ENCODE peak calls at places on chromosomes 2 and 18, in five cellular contexts. L is hippocampal formation; N is activated CD4-positive, alpha-beta T cell treated with anti-CD3 and anti-CD28 coated beads, Interleukin-2, amount 50 U/mL, for 1 hour; H is brain microvascular endothelial cell; D is ACHN. S is an unnamed sample.

GRCh38 chr18:74496508-74497307 is 545 bp downstream of the CNDP2 start:
- DNase-seq in L (no peak), N (peak), H (peak), D (peak), S (peak)

GRCh38 chr2:109269956-109270757 is 141.2 kb downstream of the SH3RF3 start:
- DNase-seq in L (no peak), N (no peak), H (no peak), D (no peak), S (no peak)

GRCh38 chr2:47402555-47402804 is 476 bp upstream of the MSH2 start:
- DNase-seq in L (peak), N (no peak), H (peak), D (peak), S (peak)

GRCh38 chr2:113979172-113980128 is 89.6 kb downstream of the ACTR3 start:
- DNase-seq in L (no peak), N (peak), H (no peak), D (no peak), S (no peak)

GRCh38 chr2:63300835-63301234 is 250.2 kb downstream of the OTX1 start:
- DNase-seq in L (no peak), N (no peak), H (no peak), D (no peak), S (peak)

GRCh38 chr18:30694773-30695172 is 347.8 kb downstream of the DSC3 start:
- DNase-seq in L (no peak), N (no peak), H (no peak), D (no peak), S (no peak)

GRCh38 chr2:64586883-64587481 is 62.9 kb downstream of the AFTPH start:
- DNase-seq in L (peak), N (no peak), H (peak), D (peak), S (peak)

GRCh38 chr2:18913512-18913911 is 324.1 kb upstream of the NT5C1B start:
- DNase-seq in L (no peak), N (no peak), H (no peak), D (no peak), S (no peak)

GRCh38 chr18:50306944-50307343 is 19.5 kb upstream of the CXXC1 start:
- DNase-seq in L (no peak), N (no peak), H (no peak), D (no peak), S (peak)

GRCh38 chr18:5488844-5489243 is 55.0 kb downstream of the EPB41L3 start:
- DNase-seq in L (no peak), N (no peak), H (peak), D (no peak), S (peak)

GRCh38 chr2:196330645-196331044 is 159.3 kb upstream of the STK17B start:
- DNase-seq in L (no peak), N (no peak), H (no peak), D (no peak), S (no peak)

GRCh38 chr2:232568161-232568560 is 17.7 kb downstream of the EIF4E2 start:
- DNase-seq in L (no peak), N (no peak), H (peak), D (peak), S (peak)

GRCh38 chr2:228646061-228646460 is 464.6 kb upstream of the SPHKAP start:
- DNase-seq in L (no peak), N (no peak), H (no peak), D (no peak), S (peak)

GRCh38 chr2:217520361-217521010 is 482.3 kb downstream of the TNS1 start:
- DNase-seq in L (no peak), N (no peak), H (no peak), D (no peak), S (peak)

GRCh38 chr2:108630567-108631405 is 88.5 kb upstream of the RANBP2 start:
- DNase-seq in L (no peak), N (no peak), H (no peak), D (no peak), S (peak)

GRCh38 chr2:180524458-180524857 is 455.9 kb upstream of the UBE2E3 start:
- DNase-seq in L (no peak), N (no peak), H (peak), D (no peak), S (peak)

GRCh38 chr2:101125374-101125773 is 25.8 kb downstream of the TBC1D8 start:
- DNase-seq in L (no peak), N (no peak), H (no peak), D (peak), S (peak)

GRCh38 chr18:32714571-32715148 is 58.2 kb downstream of the KLHL14 start:
- DNase-seq in L (peak), N (no peak), H (peak), D (peak), S (peak)

GRCh38 chr18:58559427-58560186 is 69.3 kb downstream of the ALPK2 start:
- DNase-seq in L (no peak), N (no peak), H (peak), D (no peak), S (peak)

GRCh38 chr2:126664639-126665038 is 8.7 kb downstream of the GYPC start:
- DNase-seq in L (no peak), N (no peak), H (no peak), D (no peak), S (no peak)

GRCh38 chr2:109188485-109188868 is 59.5 kb downstream of the SH3RF3 start:
- DNase-seq in L (no peak), N (no peak), H (no peak), D (no peak), S (no peak)

S was measured in fibroblast of mammary gland.